ENCODE peak calls at places on chromosomes 16 and 17, in six cellular contexts. M is SK-N-SH, K is lower lobe of right lung, V is OCI-LY7, T is dorsolateral prefrontal cortex, I is left ventricle myocardium inferior. Y is an unnamed sample.

GRCh38 chr16:28168991-28169554 is 42.7 kb downstream of the XPO6 start:
- DNase-seq in M (no peak), K (no peak), V (no peak), T (no peak), I (no peak), Y (no peak)

GRCh38 chr17:29929006-29929543 is 953 bp downstream of the SSH2 start:
- DNase-seq in M (peak), K (no peak), V (peak), T (peak), I (no peak), Y (no peak)

GRCh38 chr17:3965123-3965800 is 1.0 kb upstream of the ATP2A3 start:
- DNase-seq in M (peak), K (peak), V (peak), T (no peak), I (peak), Y (peak)

GRCh38 chr16:55623640-55624039 is 32.1 kb upstream of the SLC6A2 start:
- DNase-seq in M (no peak), K (no peak), V (no peak), T (no peak), I (no peak), Y (no peak)

GRCh38 chr17:3773511-3773910 is 27.5 kb downstream of the ITGAE start:
- DNase-seq in M (no peak), K (no peak), V (no peak), T (no peak), I (no peak), Y (no peak)

GRCh38 chr16:4033951-4034350 is 82.3 kb downstream of the ADCY9 start:
- DNase-seq in M (no peak), K (no peak), V (no peak), T (no peak), I (no peak), Y (no peak)

GRCh38 chr16:9351440-9351839 is 260.0 kb downstream of the HAPSTR1 start:
- DNase-seq in M (no peak), K (no peak), V (no peak), T (no peak), I (no peak), Y (no peak)

GRCh38 chr17:81996232-81996756 is 18.9 kb downstream of the ASPSCR1 start:
- DNase-seq in M (no peak), K (no peak), V (no peak), T (no peak), I (no peak), Y (no peak)

GRCh38 chr17:49218941-49219913 is 8.7 kb downstream of the ABI3 start:
- DNase-seq in M (peak), K (peak), V (peak), T (no peak), I (peak), Y (no peak)

GRCh38 chr17:27506348-27507218 is 50.3 kb downstream of the KSR1 start:
- DNase-seq in M (no peak), K (no peak), V (peak), T (no peak), I (no peak), Y (no peak)

GRCh38 chr16:85891033-85891775 is 7.8 kb upstream of the IRF8 start:
- DNase-seq in M (no peak), K (no peak), V (no peak), T (no peak), I (no peak), Y (no peak)

GRCh38 chr16:76696876-76697275 is 419.7 kb downstream of the CNTNAP4 start:
- DNase-seq in M (no peak), K (no peak), V (no peak), T (peak), I (no peak), Y (no peak)

GRCh38 chr17:40340880-40341807 is 23.4 kb downstream of the GJD3 start:
- DNase-seq in M (peak), K (peak), V (peak), T (peak), I (peak), Y (peak)

GRCh38 chr16:73014768-73015167 is 33.2 kb downstream of the ZFHX3 start:
- DNase-seq in M (no peak), K (no peak), V (no peak), T (no peak), I (no peak), Y (no peak)

GRCh38 chr17:1720856-1721386 is 3.6 kb upstream of the WDR81 start:
- DNase-seq in M (no peak), K (peak), V (peak), T (peak), I (no peak), Y (peak)

GRCh38 chr16:71528257-71528656 is 2.0 kb downstream of the CHST4 start:
- DNase-seq in M (no peak), K (no peak), V (no peak), T (no peak), I (no peak), Y (no peak)

GRCh38 chr17:39165178-39165843 is 650 bp downstream of the ARL5C start:
- DNase-seq in M (no peak), K (no peak), V (no peak), T (no peak), I (no peak), Y (no peak)

GRCh38 chr17:66737524-66737923 is 97.4 kb upstream of the CACNG5 start:
- DNase-seq in M (no peak), K (no peak), V (no peak), T (peak), I (peak), Y (no peak)

GRCh38 chr16:27518226-27518625 is 31.5 kb downstream of the GTF3C1 start:
- DNase-seq in M (no peak), K (no peak), V (no peak), T (no peak), I (no peak), Y (no peak)

GRCh38 chr17:49850772-49851386 is 3.0 kb upstream of the TAC4 start:
- DNase-seq in M (peak), K (no peak), V (no peak), T (no peak), I (no peak), Y (no peak)

GRCh38 chr16:85638248-85638647 is 25.1 kb downstream of the GSE1 start:
- DNase-seq in M (no peak), K (no peak), V (no peak), T (no peak), I (no peak), Y (no peak)

GRCh38 chr17:8337802-8338744 is 1.6 kb upstream of the ODF4 start:
- DNase-seq in M (no peak), K (no peak), V (no peak), T (no peak), I (no peak), Y (no peak)

GRCh38 chr17:81867123-81867951 is 3.8 kb downstream of the ARHGDIA start:
- DNase-seq in M (peak), K (no peak), V (peak), T (no peak), I (no peak), Y (no peak)

GRCh38 chr16:48373258-48374050 is 11.8 kb downstream of the SIAH1 start:
- DNase-seq in M (no peak), K (no peak), V (no peak), T (no peak), I (no peak), Y (no peak)

GRCh38 chr16:49441366-49441780 is 67.8 kb downstream of the C16orf78 start:
- DNase-seq in M (peak), K (no peak), V (peak), T (peak), I (peak), Y (peak)

GRCh38 chr17:57256708-57257112 is 387 bp downstream of the MSI2 start:
- DNase-seq in M (no peak), K (peak), V (peak), T (no peak), I (peak), Y (no peak)

GRCh38 chr16:49455181-49455990 is 81.8 kb downstream of the C16orf78 start:
- DNase-seq in M (no peak), K (no peak), V (no peak), T (no peak), I (no peak), Y (peak)

GRCh38 chr17:62892870-62893338 is 73.1 kb upstream of the TANC2 start:
- DNase-seq in M (no peak), K (peak), V (no peak), T (no peak), I (peak), Y (peak)

GRCh38 chr17:44997733-44998520 is 29.8 kb upstream of the C1QL1 start:
- DNase-seq in M (no peak), K (no peak), V (no peak), T (no peak), I (peak), Y (no peak)

GRCh38 chr16:72891291-72892227 is 156.4 kb downstream of the ZFHX3 start:
- DNase-seq in M (no peak), K (no peak), V (no peak), T (no peak), I (no peak), Y (no peak)

DNA sequence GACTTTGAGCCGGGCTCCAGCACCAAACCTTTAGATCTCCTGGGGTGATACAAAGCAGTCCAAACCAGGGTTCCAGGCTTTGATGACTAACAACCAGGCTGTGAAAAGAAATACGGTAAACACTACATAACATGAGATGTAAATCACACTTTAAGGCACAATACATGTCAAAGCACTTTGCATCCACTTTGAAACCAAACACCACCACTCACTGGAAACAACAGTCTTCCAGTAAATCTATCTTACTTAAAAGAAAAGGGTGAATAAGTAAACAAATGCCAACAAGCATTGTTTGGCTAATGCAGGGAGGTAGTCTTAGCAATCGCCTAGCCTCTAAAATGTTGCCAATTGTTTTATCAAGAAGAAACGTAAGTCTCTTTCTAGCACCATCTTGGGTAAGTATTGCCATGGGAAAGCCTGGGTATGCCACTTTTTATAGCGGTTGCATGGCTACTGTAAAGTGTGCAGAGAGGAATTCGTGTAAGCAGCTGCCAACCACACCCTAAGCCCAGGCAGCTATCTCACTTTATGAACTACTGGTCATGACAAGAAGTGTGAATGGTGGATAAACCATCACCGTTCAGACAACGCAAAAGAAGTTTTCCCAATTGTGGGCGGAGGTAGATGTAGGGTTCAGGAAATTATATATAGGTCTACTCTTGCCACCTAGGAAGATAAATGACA is 267.4 kb upstream of the PSMD7 start:
- DNase-seq in M (no peak), K (no peak), V (no peak), T (no peak), I (no peak), Y (no peak)
- H3K4me3 ChIP-seq in M (no peak), K (no peak), V (no peak), T (no peak), I (no peak), Y (no peak)

GRCh38 chr17:46162871-46163270 is 30.4 kb downstream of the KANSL1 start:
- DNase-seq in M (no peak), K (no peak), V (no peak), T (no peak), I (no peak), Y (no peak)
- TF ChIP-seq CTCF in M (no peak), K (no peak), V (no peak), T (no peak), I (no peak), Y (no peak)

GRCh38 chr17:17112628-17113200 is 70.5 kb downstream of the MPRIP start:
- DNase-seq in M (no peak), K (no peak), V (no peak), T (no peak), I (peak), Y (no peak)

GRCh38 chr17:17116406-17116805 is 74.1 kb downstream of the MPRIP start:
- DNase-seq in M (no peak), K (no peak), V (no peak), T (no peak), I (no peak), Y (no peak)

GRCh38 chr17:17111401-17112393 is 69.4 kb downstream of the MPRIP start:
- DNase-seq in M (no peak), K (no peak), V (no peak), T (no peak), I (peak), Y (no peak)

GRCh38 chr17:17115620-17116019 is 73.4 kb downstream of the MPRIP start:
- DNase-seq in M (no peak), K (no peak), V (no peak), T (no peak), I (no peak), Y (no peak)

DNA sequence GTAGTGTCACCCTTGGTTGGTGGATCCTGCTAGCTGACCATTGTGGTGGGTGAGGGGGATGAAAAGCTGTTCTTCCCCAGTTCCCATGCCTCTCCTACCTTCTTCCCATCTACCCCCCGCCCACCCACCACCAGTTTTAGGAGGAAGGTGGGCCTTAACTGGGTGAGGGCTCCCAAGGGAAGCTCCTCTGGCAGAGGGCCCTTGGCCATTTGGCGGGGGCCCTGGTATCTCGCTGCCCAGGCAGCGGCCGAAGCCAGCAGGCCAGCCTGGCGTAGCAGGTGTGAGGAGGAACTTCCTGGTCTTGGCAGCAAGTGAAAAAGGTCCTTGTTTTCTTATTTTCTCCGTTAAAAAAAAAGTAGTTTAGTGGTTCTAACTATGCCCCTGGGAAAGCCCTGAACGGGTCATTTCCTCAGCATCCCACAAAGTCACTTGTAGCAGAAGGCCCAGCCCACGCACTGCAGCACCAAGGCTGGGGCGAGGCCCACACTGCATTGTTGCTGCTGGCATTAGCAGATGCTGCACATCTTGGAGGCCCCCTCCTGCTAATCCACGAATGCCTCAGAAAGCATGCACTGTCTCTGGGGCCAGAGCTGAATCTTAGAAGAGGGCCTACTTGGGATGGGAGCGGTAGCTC is 72.5 kb downstream of the MPRIP start:
- DNase-seq in M (no peak), K (no peak), V (no peak), T (no peak), I (peak), Y (no peak)
- H3K4me3 ChIP-seq in M (no peak), K (no peak), V (no peak), T (no peak), I (no peak), Y (no peak)

DNA sequence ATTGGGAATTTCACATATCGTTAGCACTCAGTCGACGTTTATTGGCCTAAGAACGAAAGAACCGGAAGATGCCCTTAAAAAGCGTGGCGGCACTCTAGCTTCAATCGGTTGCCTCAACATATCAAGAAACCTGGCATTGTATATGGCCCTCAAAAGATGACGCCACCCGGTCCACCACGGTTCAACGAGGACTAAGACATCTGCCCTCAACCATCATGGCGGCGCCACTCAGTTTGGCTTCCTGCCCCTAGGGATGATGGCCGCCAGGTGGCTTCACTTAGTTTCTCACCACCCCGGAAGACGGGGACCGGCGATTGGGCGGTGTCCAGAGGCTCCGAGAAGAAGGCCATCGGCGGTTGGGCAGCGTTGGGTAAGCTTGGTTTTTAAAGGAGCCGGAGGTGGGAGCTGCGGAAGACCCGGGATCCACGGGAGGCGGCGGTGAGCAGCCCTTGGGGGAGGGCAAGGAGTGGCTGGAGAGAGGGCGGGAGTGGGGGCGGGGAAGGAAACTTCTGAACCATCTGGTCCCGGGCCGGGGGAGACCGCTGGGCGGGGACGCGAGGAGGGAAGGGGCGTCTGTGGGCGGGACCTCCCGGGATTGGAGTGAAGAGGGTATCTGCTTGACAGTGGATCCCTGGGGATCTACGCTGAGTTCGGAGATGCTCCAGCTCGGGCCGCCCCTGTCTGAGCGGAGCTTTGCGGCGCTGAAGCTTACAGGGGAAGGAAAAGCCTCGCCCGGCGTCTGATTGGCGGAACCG is at the start of gene PRR14:
- DNase-seq in M (peak), K (peak), V (peak), T (peak), I (peak), Y (peak)
- TF ChIP-seq CTCF in M (no peak), K (peak), V (no peak), T (peak), I (peak), Y (no peak)

GRCh38 chr17:6755731-6756184 is at the start of gene XAF1:
- DNase-seq in M (no peak), K (peak), V (peak), T (no peak), I (peak), Y (peak)
- H3K4me3 ChIP-seq in M (no peak), K (peak), V (peak), T (peak), I (peak), Y (peak)

GRCh38 chr16:80711406-80711805 is 93.0 kb downstream of the CDYL2 start:
- DNase-seq in M (no peak), K (no peak), V (no peak), T (no peak), I (no peak), Y (no peak)
- TF ChIP-seq CTCF in M (no peak), K (no peak), V (no peak), T (no peak), I (no peak), Y (no peak)

GRCh38 chr17:9498490-9498889 is 77.1 kb downstream of the STX8 start:
- DNase-seq in M (no peak), K (no peak), V (no peak), T (no peak), I (no peak), Y (no peak)

GRCh38 chr17:9499041-9499440 is 76.6 kb downstream of the STX8 start:
- DNase-seq in M (no peak), K (no peak), V (no peak), T (no peak), I (no peak), Y (no peak)
- H3K4me3 ChIP-seq in M (no peak), K (no peak), V (no peak), T (no peak), I (no peak), Y (no peak)

Y was measured in lower leg skin.